ENCODE peak calls at places on chromosome X, in four cellular contexts. X is GM04504, R is T-helper 2 cell, D is T-helper 1 cell. Z is an unnamed sample.

GRCh38 chrX:39613508-39613921 is 484.2 kb downstream of the BCOR start:
- DNase-seq in X (no peak), D (no peak), R (peak; percentile 6), Z (no peak)

GRCh38 chrX:46374371-46374770 is 170.8 kb downstream of the ZNF674 start:
- DNase-seq in X (no peak), R (no peak), D (no peak), Z (no peak)

GRCh38 chrX:120306640-120307039 is 4.6 kb downstream of the TMEM255A start:
- DNase-seq in X (no peak), D (no peak), R (no peak), Z (no peak)

GRCh38 chrX:57918750-57919436 is 8.6 kb upstream of the ZXDA start:
- DNase-seq in X (no peak), D (no peak), R (no peak), Z (no peak)

GRCh38 chrX:54695816-54696487 is 102.1 kb downstream of the ITIH6 start:
- DNase-seq in D (no peak), R (no peak), X (no peak), Z (no peak)

GRCh38 chrX:19544693-19545305 is 29.5 kb upstream of the MAP3K15 start:
- DNase-seq in X (peak; percentile 31), R (no peak), D (peak; percentile 5), Z (no peak)

GRCh38 chrX:150038356-150038755 is 100.1 kb upstream of the EOLA2 start:
- DNase-seq in D (no peak), X (no peak), R (no peak), Z (no peak)

GRCh38 chrX:41153453-41153852 is 68.2 kb downstream of the USP9X start:
- DNase-seq in X (no peak), D (no peak), R (no peak), Z (no peak)

GRCh38 chrX:8374041-8374825 is 90.4 kb upstream of the VCX3B start:
- DNase-seq in X (no peak), R (no peak), D (no peak), Z (no peak)

GRCh38 chrX:30582664-30583063 is 5.1 kb upstream of the TASL start:
- DNase-seq in R (no peak), X (no peak), D (no peak), Z (no peak)

GRCh38 chrX:72685810-72686465 is 28.2 kb downstream of the PHKA1 start:
- DNase-seq in X (no peak), R (no peak), D (no peak), Z (no peak)

GRCh38 chrX:152635941-152636340 is 1.8 kb upstream of the GABRQ start:
- DNase-seq in D (no peak), R (no peak), X (peak; percentile 27), Z (peak; percentile 20)

GRCh38 chrX:17078031-17078730 is 131.7 kb downstream of the REPS2 start:
- DNase-seq in D (no peak), X (peak; percentile 17), R (no peak), Z (no peak)

GRCh38 chrX:118324588-118324987 is 21.3 kb upstream of the WDR44 start:
- DNase-seq in D (no peak), R (no peak), X (no peak), Z (no peak)

GRCh38 chrX:11351375-11352295 is 58.4 kb downstream of the AMELX start:
- DNase-seq in R (no peak), X (peak; percentile 86), D (no peak), Z (no peak)

GRCh38 chrX:39975094-39975865 is 122.5 kb downstream of the BCOR start:
- DNase-seq in D (no peak), X (no peak), R (no peak), Z (no peak)

GRCh38 chrX:67724359-67725110 is 180.7 kb downstream of the AR start:
- DNase-seq in R (no peak), D (no peak), X (no peak), Z (no peak)

GRCh38 chrX:28946846-28947245 is 359.6 kb downstream of the IL1RAPL1 start:
- DNase-seq in X (no peak), D (no peak), R (no peak), Z (no peak)

Z was measured in anterior cingulate cortex.